ENCODE peak calls at places on chromosomes 3 and 15, in four cellular contexts. H, L, M and F are unnamed samples.

GRCh38 chr3:148924572-148924971 is 59.5 kb downstream of the CPA3 start:
- DNase-seq in H (peak; percentile 12), L (peak; percentile 71), M (no peak), F (no peak)

GRCh38 chr3:181459516-181459915 is 252.2 kb upstream of the SOX2 start:
- DNase-seq in H (no peak), L (no peak), M (no peak), F (no peak)

GRCh38 chr3:109023656-109024254 is 70.1 kb upstream of the GUCA1C start:
- DNase-seq in H (peak; percentile 64), L (peak; percentile 47), M (peak; percentile 27), F (peak; percentile 48)

GRCh38 chr3:52490938-52491526 is 4.1 kb upstream of the STAB1 start:
- DNase-seq in H (peak; percentile 86), L (peak; percentile 31), M (no peak), F (no peak)

GRCh38 chr3:99714146-99714545 is 75.8 kb downstream of the COL8A1 start:
- DNase-seq in H (peak; percentile 71), L (peak; percentile 73), M (no peak), F (no peak)

GRCh38 chr3:105647047-105647446 is 221.8 kb downstream of the CBLB start:
- DNase-seq in H (peak; percentile 93), L (peak; percentile 96), M (no peak), F (no peak)

GRCh38 chr3:27596920-27597319 is 112.7 kb upstream of the SLC4A7 start:
- DNase-seq in H (peak; percentile 6), L (peak; percentile 46), M (no peak), F (no peak)

GRCh38 chr15:71586463-71586862 is 223.9 kb upstream of the NR2E3 start:
- DNase-seq in H (no peak), L (no peak), M (no peak), F (no peak)

GRCh38 chr3:69288161-69288895 is 97.6 kb downstream of the FRMD4B start:
- DNase-seq in H (no peak), L (no peak), M (no peak), F (peak; percentile 12)

GRCh38 chr3:122992628-122993570 is 34.7 kb downstream of the SEMA5B start:
- DNase-seq in H (no peak), L (no peak), M (peak; percentile 31), F (no peak)

GRCh38 chr3:128415773-128416577 is 50.7 kb downstream of the DNAJB8 start:
- DNase-seq in H (no peak), L (no peak), M (peak; percentile 27), F (no peak)

GRCh38 chr3:17491601-17492000 is 250.8 kb downstream of the TBC1D5 start:
- DNase-seq in H (peak; percentile 72), L (peak; percentile 86), M (no peak), F (no peak)

GRCh38 chr3:38739396-38739689 is 76.7 kb downstream of the SCN10A start:
- DNase-seq in H (no peak), L (no peak), M (no peak), F (no peak)

GRCh38 chr3:64936570-64936969 is 248.8 kb upstream of the ADAMTS9 start:
- DNase-seq in H (no peak), L (no peak), M (no peak), F (no peak)

GRCh38 chr3:52434491-52435115 is 10.3 kb downstream of the SEMA3G start:
- DNase-seq in H (peak; percentile 29), L (no peak), M (no peak), F (no peak)

GRCh38 chr3:103693831-103694230 is 1259.0 kb downstream of the ZPLD1 start:
- DNase-seq in H (no peak), L (no peak), M (no peak), F (no peak)

GRCh38 chr3:151766454-151766853 is 32.7 kb downstream of the AADACL2 start:
- DNase-seq in H (peak; percentile 56), L (peak; percentile 22), M (no peak), F (no peak)

GRCh38 chr3:114450008-114450596 is 156.3 kb downstream of the TIGIT start:
- DNase-seq in H (no peak), L (no peak), M (no peak), F (no peak)

GRCh38 chr15:90946538-90946937 is 8.1 kb upstream of the RCCD1 start:
- DNase-seq in H (no peak), L (no peak), M (no peak), F (no peak)

GRCh38 chr15:52651868-52652267 is 27.3 kb downstream of the ATOSA start:
- DNase-seq in H (peak; percentile 95), L (peak; percentile 98), M (peak; percentile 68), F (peak; percentile 14)

GRCh38 chr3:42507252-42507651 is 4.8 kb downstream of the VIPR1 start:
- DNase-seq in H (no peak), L (no peak), M (peak; percentile 86), F (peak; percentile 55)

GRCh38 chr3:10380906-10381795 is 60.2 kb upstream of the SEC13 start:
- DNase-seq in H (no peak), L (no peak), M (no peak), F (no peak)

GRCh38 chr3:185316740-185317407 is 46.1 kb upstream of the MAP3K13 start:
- DNase-seq in H (peak; percentile 92), L (peak; percentile 33), M (no peak), F (no peak)

GRCh38 chr3:136802481-136802996 is 16.4 kb upstream of the SLC35G2 start:
- DNase-seq in H (peak; percentile 34), L (peak; percentile 16), M (peak; percentile 29), F (no peak)

GRCh38 chr15:23574742-23575141 is 9.3 kb downstream of the MKRN3 start:
- DNase-seq in H (no peak), L (no peak), M (no peak), F (no peak)

GRCh38 chr15:29812384-29812694 is 9.9 kb downstream of the TJP1 start:
- DNase-seq in H (peak; percentile 61), L (peak; percentile 69), M (peak; percentile 32), F (no peak)

GRCh38 chr3:66483006-66483928 is 17.6 kb downstream of the LRIG1 start:
- DNase-seq in H (peak; percentile 46), L (peak; percentile 73), M (peak; percentile 66), F (no peak)

GRCh38 chr3:39180183-39180545 is 12.2 kb downstream of the XIRP1 start:
- DNase-seq in H (no peak), L (no peak), M (no peak), F (no peak)

GRCh38 chr15:67824900-67825879 is at the start of gene SKOR1:
- DNase-seq in H (peak; percentile 57), L (peak; percentile 37), M (no peak), F (no peak)

GRCh38 chr3:192861972-192862371 is 55.7 kb downstream of the MB21D2 start:
- DNase-seq in H (no peak), L (no peak), M (no peak), F (peak; percentile 60)

GRCh38 chr3:101940521-101940992 is 91.2 kb downstream of the NFKBIZ start:
- DNase-seq in H (peak; percentile 98), L (peak; percentile 98), M (no peak), F (no peak)

GRCh38 chr15:44519537-44519936 is 17.4 kb upstream of the EIF3J start:
- DNase-seq in H (no peak), L (no peak), M (no peak), F (no peak)

GRCh38 chr15:39631357-39631756 is 50.5 kb downstream of the THBS1 start:
- DNase-seq in H (no peak), L (peak; percentile 45), M (no peak), F (no peak)

GRCh38 chr3:37163262-37164020 is 10.9 kb downstream of the LRRFIP2 start:
- DNase-seq in H (peak; percentile 72), L (peak; percentile 82), M (no peak), F (no peak)

GRCh38 chr15:77632760-77633133 is at the start of gene LINGO1:
- DNase-seq in H (peak; percentile 41), L (no peak), M (no peak), F (no peak)

GRCh38 chr15:68256675-68257450 is 20.7 kb upstream of the FEM1B start:
- DNase-seq in H (peak; percentile 97), L (peak; percentile 68), M (peak; percentile 93), F (peak; percentile 42)

GRCh38 chr3:15205482-15205933 is 538 bp upstream of the CAPN7 start:
- DNase-seq in H (no peak), L (no peak), M (no peak), F (no peak)
- H3K4me1 ChIP-seq in H (peaks cover 19% of the 10 kb centered on the region), L (no peaks in the 10 kb centered on the region), M (peaks cover 5% of the 10 kb centered on the region), F (peaks cover 27% of the 10 kb centered on the region)

DNA sequence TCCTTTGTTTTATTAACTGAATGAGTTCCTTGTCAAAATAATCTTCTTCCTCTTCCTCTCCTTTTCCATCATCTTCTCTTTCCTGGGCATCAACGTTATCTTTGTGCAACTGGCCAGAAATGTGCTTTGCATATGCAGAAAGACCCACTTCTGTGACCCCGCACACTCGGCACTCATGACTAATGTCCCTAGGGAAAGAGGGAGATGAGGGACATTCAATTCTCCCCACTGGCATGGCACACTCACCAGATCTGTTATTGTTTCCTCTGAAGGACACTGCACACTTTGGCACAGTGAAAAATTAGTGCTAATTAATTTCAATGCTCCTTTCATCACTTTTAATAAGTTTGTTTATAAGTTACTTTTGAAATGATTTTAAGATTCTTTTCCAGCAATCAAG is 34.0 kb downstream of the ZNF106 start:
- DNase-seq in H (peak; percentile 45), L (no peak), M (no peak), F (no peak)
- H3K4me3 ChIP-seq in H (no peak overlapping the region), L (no peak overlapping the region), M (no peak overlapping the region), F (no peak overlapping the region)

GRCh38 chr3:159781867-159782266 is 206.8 kb upstream of the IL12A start:
- DNase-seq in H (no peak), L (no peak), M (no peak), F (no peak)

GRCh38 chr3:159782724-159783421 is 205.8 kb upstream of the IL12A start:
- DNase-seq in H (no peak), L (no peak), M (peak; percentile 72), F (no peak)

GRCh38 chr3:159786489-159787181 is 202.0 kb upstream of the IL12A start:
- DNase-seq in H (no peak), L (no peak), M (no peak), F (no peak)

GRCh38 chr3:159785276-159785675 is 203.4 kb upstream of the IL12A start:
- DNase-seq in H (peak; percentile 66), L (peak; percentile 40), M (no peak), F (no peak)

DNA sequence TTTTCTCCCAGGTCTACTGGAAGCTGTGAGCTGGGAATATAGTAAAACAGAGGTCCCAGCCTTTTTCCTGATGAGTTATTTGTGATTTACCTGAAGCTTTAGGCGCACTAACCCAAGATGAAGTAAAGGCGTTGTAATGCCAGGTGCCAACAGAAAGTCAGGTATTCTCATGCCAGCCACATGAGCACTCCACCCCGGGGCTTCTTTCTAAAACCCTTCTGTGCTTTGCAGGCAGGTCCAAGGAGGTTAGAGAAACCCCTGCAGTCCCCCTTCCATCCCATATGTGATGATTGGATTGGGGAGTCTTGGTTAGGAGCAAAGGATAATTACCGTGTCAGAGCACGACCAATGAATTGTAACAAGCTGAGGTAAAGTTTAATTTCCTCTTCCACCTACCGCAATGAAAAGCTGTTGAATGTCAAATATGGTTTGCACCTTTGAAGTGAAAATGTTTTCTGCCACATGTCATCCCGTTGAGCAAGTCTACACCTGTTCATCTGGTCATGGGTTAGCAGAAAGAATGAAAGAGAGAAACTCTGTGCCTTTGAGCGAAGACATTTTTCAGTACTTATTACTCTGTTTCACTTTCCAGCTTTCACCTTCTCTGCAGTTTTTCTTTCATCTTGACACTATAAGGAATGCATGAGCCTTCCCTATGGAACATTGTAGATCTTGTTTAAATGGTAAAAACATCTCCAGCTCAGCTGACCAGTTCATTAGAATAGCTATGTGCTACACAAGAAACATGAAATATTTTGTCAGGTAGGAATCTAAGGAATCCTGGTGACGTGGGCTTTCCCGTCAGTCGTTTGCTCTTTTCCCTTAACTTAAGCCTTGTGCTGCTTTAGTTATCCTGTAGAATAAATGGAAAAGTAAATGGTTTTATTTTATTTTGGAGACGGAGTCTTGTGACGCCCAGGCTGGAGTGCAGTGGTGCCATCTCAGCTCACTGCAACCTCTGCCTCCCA is 204.6 kb upstream of the IL12A start:
- DNase-seq in H (no peak), L (no peak), M (no peak), F (no peak)
- H3K4me1 ChIP-seq in H (peaks cover 8% of the 10 kb centered on the region), L (peaks cover 28% of the 10 kb centered on the region), M (peaks cover 6% of the 10 kb centered on the region), F (no peaks in the 10 kb centered on the region)

GRCh38 chr15:92733090-92733933 is 77.7 kb upstream of the FAM174B start:
- DNase-seq in H (no peak), L (no peak), M (no peak), F (no peak)
- H3K4me3 ChIP-seq in H (no peak overlapping the region), L (peak overlapping the region; percentile 45), M (peak overlapping the region; percentile 37), F (no peak overlapping the region)